ENCODE peak calls at places on chromosome 12, in four cellular contexts. X, F, C and B are unnamed samples.

GRCh38 chr12:107404981-107405380 is 280.6 kb upstream of the PWP1 start:
- DNase-seq in C (no peak), F (no peak), X (no peak), B (peak; percentile 68)

GRCh38 chr12:106428379-106428778 is 70.8 kb downstream of the POLR3B start:
- DNase-seq in F (no peak), C (no peak), X (no peak), B (no peak)

GRCh38 chr12:101829639-101830390 is 944 bp downstream of the GNPTAB start:
- DNase-seq in X (no peak), C (no peak), F (no peak), B (peak; percentile 31)

GRCh38 chr12:11797317-11797913 is 147.9 kb downstream of the ETV6 start:
- DNase-seq in X (no peak), F (no peak), C (no peak), B (no peak)

GRCh38 chr12:115024531-115024930 is 340.6 kb upstream of the TBX3 start:
- DNase-seq in F (no peak), X (no peak), C (no peak), B (no peak)

GRCh38 chr12:56189918-56190694 is 823 bp upstream of the SMARCC2 start:
- DNase-seq in C (peak; percentile 75), F (peak; percentile 83), X (peak; percentile 75), B (peak; percentile 80)

GRCh38 chr12:9326085-9326484 is 117.9 kb upstream of the PZP start:
- DNase-seq in C (no peak), F (no peak), X (no peak), B (no peak)

GRCh38 chr12:95820096-95820703 is 29.6 kb upstream of the NTN4 start:
- DNase-seq in C (no peak), F (no peak), X (no peak), B (peak; percentile 73)

GRCh38 chr12:45773734-45774133 is 44.2 kb downstream of the ARID2 start:
- DNase-seq in F (no peak), X (no peak), C (no peak), B (no peak)

GRCh38 chr12:117580718-117581062 is 219.3 kb upstream of the NOS1 start:
- DNase-seq in C (no peak), F (no peak), X (peak; percentile 31), B (no peak)

GRCh38 chr12:129566800-129567199 is 337.0 kb downstream of the TMEM132D start:
- DNase-seq in C (no peak), F (no peak), X (no peak), B (no peak)

GRCh38 chr12:42921741-42922511 is 332.4 kb upstream of the PRICKLE1 start:
- DNase-seq in C (peak; percentile 100), X (no peak), F (no peak), B (no peak)

GRCh38 chr12:27975222-27976136 is 2.9 kb upstream of the PTHLH start:
- DNase-seq in X (no peak), C (peak; percentile 81), F (no peak), B (no peak)

GRCh38 chr12:101737476-101737875 is 1.8 kb downstream of the SYCP3 start:
- DNase-seq in F (no peak), C (no peak), X (no peak), B (no peak)

DNA sequence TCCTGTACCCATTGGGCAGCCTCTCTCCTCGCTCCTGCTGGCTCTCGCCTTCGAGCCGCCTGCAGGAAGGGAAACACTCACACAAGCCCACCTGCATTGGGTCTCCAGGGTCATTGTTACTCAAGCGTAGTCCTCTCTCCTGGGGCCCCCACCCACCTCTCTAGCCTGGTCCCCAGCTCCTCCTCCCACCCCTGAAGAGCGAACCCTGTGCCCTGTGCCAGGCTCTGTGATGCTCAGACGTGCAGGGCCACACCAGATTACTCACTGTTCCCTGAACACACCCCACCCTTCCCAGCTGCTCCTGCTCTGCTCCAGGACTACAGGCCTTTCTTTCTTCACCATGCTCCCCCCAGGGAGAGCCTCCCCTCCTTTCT is 88.1 kb downstream of the NINJ2 start:
- DNase-seq in X (no peak), F (no peak), C (peak; percentile 34), B (no peak)
- H3K4me1 ChIP-seq in X (peaks cover 39% of the 10 kb centered on the region), F (peaks cover 10% of the 10 kb centered on the region), C (peaks cover 27% of the 10 kb centered on the region), B (no peaks in the 10 kb centered on the region)

DNA sequence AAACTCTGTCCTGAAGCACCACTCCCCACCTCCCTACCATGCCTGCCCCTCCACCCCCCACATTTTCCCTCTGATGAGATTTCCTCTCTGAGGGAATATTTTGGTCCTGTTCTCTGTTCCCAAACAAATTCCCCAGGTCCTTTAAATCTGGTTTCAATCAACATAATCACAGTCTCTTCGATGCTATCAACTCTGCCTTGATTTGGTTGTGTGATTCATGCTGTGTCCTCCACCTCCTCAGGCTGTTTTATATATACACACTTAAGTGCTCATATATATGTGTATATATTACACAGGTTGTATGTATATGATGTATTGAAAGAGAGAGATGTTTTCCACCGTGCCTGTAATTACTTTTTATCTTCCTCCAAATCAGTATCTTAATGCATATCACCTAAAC is 36.0 kb downstream of the NTF3 start:
- DNase-seq in C (no peak), F (no peak), X (no peak), B (no peak)
- H3K4me1 ChIP-seq in C (peaks cover 9% of the 10 kb centered on the region), F (no peaks in the 10 kb centered on the region), X (peaks cover 12% of the 10 kb centered on the region), B (no peaks in the 10 kb centered on the region)

DNA sequence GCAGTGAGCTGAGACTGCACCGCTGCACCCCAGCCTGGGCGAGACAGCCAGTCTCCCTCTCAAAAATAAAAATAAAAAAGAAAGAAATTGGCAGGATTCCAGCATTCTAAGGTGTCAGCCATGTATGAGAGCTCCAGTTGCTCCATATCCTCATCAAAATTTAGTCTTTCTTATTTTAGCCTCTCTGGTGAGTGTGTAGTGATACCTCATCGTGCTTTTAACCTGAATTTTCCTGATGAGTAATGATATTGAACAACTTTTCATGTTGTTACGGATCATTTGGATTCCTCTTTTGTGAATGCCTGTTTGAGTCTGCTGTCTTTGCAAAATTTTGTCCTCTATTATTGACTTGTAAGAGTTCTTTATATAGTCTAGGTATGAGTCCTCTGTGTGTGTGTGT is 28.5 kb downstream of the CCDC60 start:
- DNase-seq in F (no peak), C (no peak), X (no peak), B (no peak)
- H3K4me1 ChIP-seq in F (no peaks in the 10 kb centered on the region), C (no peaks in the 10 kb centered on the region), X (no peaks in the 10 kb centered on the region), B (no peaks in the 10 kb centered on the region)

GRCh38 chr12:4197922-4198763 is 75.4 kb upstream of the CCND2 start:
- DNase-seq in X (no peak), C (no peak), F (no peak), B (no peak)

GRCh38 chr12:4202482-4202881 is 71.1 kb upstream of the CCND2 start:
- DNase-seq in C (no peak), X (no peak), F (no peak), B (no peak)

GRCh38 chr12:4202918-4203317 is 70.6 kb upstream of the CCND2 start:
- DNase-seq in C (no peak), X (no peak), F (no peak), B (no peak)

GRCh38 chr12:4203772-4204376 is 69.7 kb upstream of the CCND2 start:
- DNase-seq in F (no peak), X (no peak), C (no peak), B (no peak)

GRCh38 chr12:4201333-4202105 is 72.0 kb upstream of the CCND2 start:
- DNase-seq in C (no peak), X (no peak), F (no peak), B (no peak)
- H3K4me1 ChIP-seq in C (no peaks in the 10 kb centered on the region), X (no peaks in the 10 kb centered on the region), F (peaks cover 6% of the 10 kb centered on the region), B (no peaks in the 10 kb centered on the region)

GRCh38 chr12:124515981-124516380 is 51.4 kb downstream of the NCOR2 start:
- DNase-seq in X (no peak), C (no peak), F (no peak), B (no peak)

GRCh38 chr12:124516850-124517249 is 50.6 kb downstream of the NCOR2 start:
- DNase-seq in F (no peak), X (no peak), C (no peak), B (no peak)

GRCh38 chr12:124514996-124515932 is 52.1 kb downstream of the NCOR2 start:
- DNase-seq in C (no peak), F (no peak), X (no peak), B (no peak)

GRCh38 chr12:124518051-124518932 is 49.1 kb downstream of the NCOR2 start:
- DNase-seq in X (peak; percentile 100), F (no peak), C (peak; percentile 96), B (peak; percentile 97)

DNA sequence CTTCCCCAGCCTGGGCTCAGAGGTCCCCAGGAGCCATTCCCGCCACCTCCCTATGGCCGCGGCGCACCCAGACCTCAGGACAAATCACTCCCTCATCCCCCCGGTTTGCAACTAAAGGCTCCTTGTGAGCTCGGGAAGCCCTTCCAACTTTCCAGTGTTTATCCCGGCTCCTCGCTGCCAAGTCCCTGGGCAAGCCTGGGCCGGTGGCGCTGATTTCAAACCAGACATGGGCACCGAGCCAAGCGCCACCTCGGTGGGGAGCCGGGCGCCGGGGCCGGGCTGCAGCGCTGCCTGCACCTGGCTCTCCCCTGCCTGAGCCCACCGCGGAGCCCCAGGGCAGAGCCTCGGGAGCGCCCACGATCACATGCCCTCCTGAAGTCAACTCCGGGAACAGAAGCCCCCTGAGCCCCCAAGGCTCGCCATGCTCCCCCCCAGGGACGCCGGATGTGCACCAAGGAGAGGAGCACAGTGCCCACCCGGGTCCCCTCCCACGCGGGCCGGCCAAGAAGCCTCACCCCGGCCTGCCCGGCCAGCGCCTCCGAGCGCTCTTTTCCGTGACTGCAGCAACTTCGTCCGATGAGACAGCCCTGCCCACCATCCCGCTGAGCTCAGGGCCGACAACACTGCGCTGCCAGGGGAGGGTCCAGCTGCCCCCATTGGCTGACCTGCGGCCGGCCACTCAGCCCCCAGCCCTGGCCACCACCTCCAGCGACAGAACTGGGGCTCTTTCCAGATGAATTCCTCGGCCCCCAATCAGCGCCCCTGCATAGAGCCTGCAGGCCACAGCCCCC is 50.0 kb downstream of the NCOR2 start:
- DNase-seq in F (no peak), X (peak; percentile 80), C (no peak), B (peak; percentile 48)
- H3K4me1 ChIP-seq in F (no peaks in the 10 kb centered on the region), X (peaks cover 90% of the 10 kb centered on the region), C (peaks cover 25% of the 10 kb centered on the region), B (peaks cover 11% of the 10 kb centered on the region)

GRCh38 chr12:39619316-39619659 is 315 bp downstream of the ABCD2 start:
- DNase-seq in C (no peak), X (no peak), F (no peak), B (no peak)
- H3K4me1 ChIP-seq in C (peaks cover 3% of the 10 kb centered on the region), X (peaks cover 7% of the 10 kb centered on the region), F (peaks cover 16% of the 10 kb centered on the region), B (no peaks in the 10 kb centered on the region)

DNA sequence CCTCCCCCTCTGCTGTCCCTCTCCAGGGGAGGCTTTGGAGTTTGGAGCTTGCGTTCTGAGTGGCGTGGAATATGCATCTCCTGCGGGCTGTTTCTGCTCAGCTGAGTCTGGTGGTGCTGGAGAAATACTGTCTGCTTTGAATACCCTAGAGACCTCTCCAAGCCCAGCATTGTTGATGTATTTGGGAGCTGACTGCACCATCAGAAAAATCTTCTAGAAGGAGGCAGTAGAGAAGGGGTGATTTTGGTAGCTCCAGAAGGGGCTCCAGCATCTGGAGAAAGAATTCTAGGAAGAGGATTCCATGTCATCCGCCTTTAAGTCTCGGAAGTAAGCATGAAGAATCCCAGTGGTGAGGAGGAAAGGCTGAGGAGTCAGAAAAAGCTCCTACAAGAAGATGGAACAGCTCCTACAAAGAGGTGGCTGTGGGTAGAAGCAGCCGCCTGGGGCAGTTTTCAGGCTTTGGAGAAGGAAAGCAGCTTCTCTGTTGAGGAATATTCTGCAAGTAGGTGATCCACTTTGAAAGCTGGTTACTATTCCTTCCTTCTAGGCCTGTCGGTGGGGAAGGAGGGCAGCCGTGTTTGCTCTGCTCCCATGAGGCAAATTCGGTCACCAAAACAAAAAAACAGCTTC is 9.7 kb downstream of the MLXIP start:
- DNase-seq in C (no peak), F (no peak), X (no peak), B (no peak)
- H3K4me1 ChIP-seq in C (no peaks in the 10 kb centered on the region), F (peaks cover 4% of the 10 kb centered on the region), X (peaks cover 74% of the 10 kb centered on the region), B (peaks cover 30% of the 10 kb centered on the region)

GRCh38 chr12:47102406-47102805 is 22.6 kb upstream of the AMIGO2 start:
- DNase-seq in F (no peak), C (no peak), X (no peak), B (no peak)
- H3K4me1 ChIP-seq in F (no peaks in the 10 kb centered on the region), C (peaks cover 12% of the 10 kb centered on the region), X (peaks cover 34% of the 10 kb centered on the region), B (no peaks in the 10 kb centered on the region)